ENCODE peak calls at places on chromosomes 6 and 20, in six cellular contexts. F, X, W, L, Y and M are unnamed samples.

GRCh38 chr20:1909097-1909496 is 13.9 kb downstream of the SIRPA start:
- DNase-seq in F (no peak), X (no peak), W (no peak), L (peak), Y (no peak), M (no peak)

GRCh38 chr6:147108256-147108910 is 95.8 kb upstream of the STXBP5 start:
- DNase-seq in F (no peak), X (no peak), W (no peak), L (peak), Y (no peak), M (no peak)

GRCh38 chr6:139736507-139736906 is 362.1 kb upstream of the CITED2 start:
- DNase-seq in F (no peak), X (no peak), W (no peak), L (peak), Y (no peak), M (no peak)

GRCh38 chr20:53085720-53086119 is 113.6 kb downstream of the TSHZ2 start:
- DNase-seq in F (no peak), X (no peak), W (no peak), L (peak), Y (no peak), M (no peak)

GRCh38 chr6:51450248-51450957 is 631.7 kb downstream of the TFAP2B start:
- DNase-seq in F (no peak), X (no peak), W (no peak), L (no peak), Y (no peak), M (no peak)

GRCh38 chr6:80540700-80541099 is 434.2 kb downstream of the BCKDHB start:
- DNase-seq in F (no peak), X (no peak), W (no peak), L (no peak), Y (no peak), M (no peak)

GRCh38 chr20:52972190-52972937 is at the start of gene TSHZ2:
- DNase-seq in F (peak), X (no peak), W (peak), L (no peak), Y (no peak), M (peak)

GRCh38 chr6:139762587-139763031 is 388.2 kb upstream of the CITED2 start:
- DNase-seq in F (no peak), X (no peak), W (peak), L (peak), Y (no peak), M (no peak)

GRCh38 chr6:26312501-26313390 is 52.3 kb upstream of the BTN3A2 start:
- DNase-seq in F (peak), X (peak), W (peak), L (peak), Y (no peak), M (peak)

GRCh38 chr20:40251284-40251932 is 437.6 kb downstream of the MAFB start:
- DNase-seq in F (no peak), X (no peak), W (no peak), L (peak), Y (no peak), M (peak)

GRCh38 chr6:26571592-26572296 is 25.0 kb upstream of the ABT1 start:
- DNase-seq in F (peak), X (no peak), W (peak), L (peak), Y (no peak), M (peak)

GRCh38 chr6:77511860-77512259 is 48.6 kb upstream of the HTR1B start:
- DNase-seq in F (no peak), X (no peak), W (no peak), L (no peak), Y (no peak), M (no peak)

GRCh38 chr6:107819976-107820551 is 4.0 kb downstream of the SCML4 start:
- DNase-seq in F (no peak), X (no peak), W (no peak), L (no peak), Y (no peak), M (peak)

GRCh38 chr6:46584586-46584985 is 68.0 kb downstream of the CYP39A1 start:
- DNase-seq in F (no peak), X (no peak), W (no peak), L (no peak), Y (no peak), M (no peak)

GRCh38 chr20:40262219-40262618 is 426.8 kb downstream of the MAFB start:
- DNase-seq in F (no peak), X (no peak), W (no peak), L (peak), Y (no peak), M (no peak)

GRCh38 chr20:48538058-48538825 is 289.6 kb downstream of the PREX1 start:
- DNase-seq in F (no peak), X (peak), W (peak), L (no peak), Y (peak), M (no peak)

GRCh38 chr6:149901444-149902140 is 3.7 kb upstream of the RAET1E start:
- DNase-seq in F (no peak), X (no peak), W (no peak), L (no peak), Y (no peak), M (no peak)

GRCh38 chr20:46551508-46552280 is 1.2 kb upstream of the OCSTAMP start:
- DNase-seq in F (no peak), X (no peak), W (no peak), L (peak), Y (no peak), M (no peak)

GRCh38 chr6:128242765-128243403 is 277.5 kb downstream of the PTPRK start:
- DNase-seq in F (no peak), X (no peak), W (no peak), L (no peak), Y (peak), M (no peak)

GRCh38 chr6:151914475-151914874 is 107.0 kb downstream of the ESR1 start:
- DNase-seq in F (no peak), X (no peak), W (no peak), L (no peak), Y (no peak), M (no peak)

GRCh38 chr6:170049641-170050491 is 241.0 kb downstream of the DLL1 start:
- DNase-seq in F (peak), X (peak), W (peak), L (peak), Y (peak), M (no peak)

GRCh38 chr6:127420558-127420957 is 38.6 kb downstream of the KIAA0408 start:
- DNase-seq in F (no peak), X (no peak), W (peak), L (peak), Y (peak), M (peak)

GRCh38 chr20:50996901-50997830 is 25.7 kb downstream of the KCNG1 start:
- DNase-seq in F (no peak), X (no peak), W (no peak), L (no peak), Y (no peak), M (no peak)

GRCh38 chr20:22846829-22847228 is 188.3 kb upstream of the SSTR4 start:
- DNase-seq in F (no peak), X (no peak), W (no peak), L (no peak), Y (no peak), M (no peak)

GRCh38 chr6:5325173-5325572 is 63.9 kb downstream of the FARS2 start:
- DNase-seq in F (no peak), X (no peak), W (no peak), L (no peak), Y (no peak), M (no peak)

GRCh38 chr6:135411339-135411738 is 86.2 kb downstream of the AHI1 start:
- DNase-seq in F (no peak), X (no peak), W (no peak), L (peak), Y (no peak), M (no peak)

GRCh38 chr20:56411759-56412472 is at the start of gene CASS4:
- DNase-seq in F (no peak), X (no peak), W (no peak), L (peak), Y (no peak), M (no peak)

GRCh38 chr6:41428995-41429417 is 93.6 kb downstream of the NCR2 start:
- DNase-seq in F (no peak), X (no peak), W (peak), L (peak), Y (peak), M (no peak)

GRCh38 chr20:63562461-63563185 is 8.7 kb downstream of the FNDC11 start:
- DNase-seq in F (no peak), X (no peak), W (no peak), L (no peak), Y (no peak), M (no peak)

GRCh38 chr20:3980260-3981131 is 34.9 kb downstream of the RNF24 start:
- DNase-seq in F (no peak), X (no peak), W (no peak), L (peak), Y (peak), M (no peak)

GRCh38 chr20:24472426-24472825 is 3.0 kb downstream of the SYNDIG1 start:
- DNase-seq in F (no peak), X (no peak), W (no peak), L (no peak), Y (no peak), M (no peak)

GRCh38 chr6:148105695-148106094 is 236.9 kb upstream of the SASH1 start:
- DNase-seq in F (no peak), X (no peak), W (no peak), L (no peak), Y (no peak), M (no peak)

GRCh38 chr6:72788188-72788587 is 166.3 kb downstream of the KCNQ5 start:
- DNase-seq in F (no peak), X (no peak), W (no peak), L (no peak), Y (no peak), M (no peak)

GRCh38 chr20:48942730-48943129 is 21.2 kb downstream of the ARFGEF2 start:
- DNase-seq in F (no peak), X (no peak), W (no peak), L (no peak), Y (no peak), M (no peak)

GRCh38 chr20:21179796-21180195 is 53.9 kb downstream of the KIZ start:
- DNase-seq in F (no peak), X (no peak), W (no peak), L (no peak), Y (no peak), M (no peak)

GRCh38 chr6:166540631-166541331 is 45.7 kb downstream of the RAMACL start:
- DNase-seq in F (no peak), X (no peak), W (no peak), L (peak), Y (no peak), M (no peak)

DNA sequence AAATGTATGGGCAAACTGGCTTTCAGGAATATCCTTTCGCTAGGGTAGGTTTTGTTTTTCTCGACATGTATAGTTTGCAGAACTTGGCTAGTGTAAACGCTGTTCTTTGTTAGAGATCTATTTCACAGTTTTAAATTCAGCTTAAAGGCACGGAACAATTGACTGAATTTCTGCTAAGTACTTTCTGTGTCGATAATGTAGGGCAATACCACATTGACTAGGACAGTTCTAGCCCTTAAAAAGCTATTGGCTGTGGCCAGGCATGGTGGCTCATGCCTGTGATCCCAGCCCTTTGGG is 92.8 kb downstream of the CEP57L1 start:
- DNase-seq in F (no peak), X (no peak), W (no peak), L (no peak), Y (no peak), M (no peak)
- TF ChIP-seq CTCF in F (no peak), X (no peak), W (no peak), L (no peak), Y (no peak), M (peak)

GRCh38 chr6:44298055-44298803 is 14.9 kb downstream of the AARS2 start:
- DNase-seq in F (no peak), X (no peak), W (no peak), L (peak), Y (no peak), M (no peak)
- TF ChIP-seq CTCF in F (no peak), X (no peak), W (no peak), L (no peak), Y (no peak), M (no peak)

GRCh38 chr20:13613917-13614316 is 24.8 kb downstream of the TASP1 start:
- DNase-seq in F (no peak), X (no peak), W (no peak), L (no peak), Y (no peak), M (no peak)

GRCh38 chr20:13611726-13612125 is 27.0 kb downstream of the TASP1 start:
- DNase-seq in F (no peak), X (no peak), W (no peak), L (no peak), Y (no peak), M (no peak)

GRCh38 chr20:13610205-13610604 is 28.5 kb downstream of the TASP1 start:
- DNase-seq in F (no peak), X (no peak), W (no peak), L (peak), Y (no peak), M (no peak)
- TF ChIP-seq CTCF in F (no peak), X (no peak), W (no peak), L (peak), Y (no peak), M (peak)

DNA sequence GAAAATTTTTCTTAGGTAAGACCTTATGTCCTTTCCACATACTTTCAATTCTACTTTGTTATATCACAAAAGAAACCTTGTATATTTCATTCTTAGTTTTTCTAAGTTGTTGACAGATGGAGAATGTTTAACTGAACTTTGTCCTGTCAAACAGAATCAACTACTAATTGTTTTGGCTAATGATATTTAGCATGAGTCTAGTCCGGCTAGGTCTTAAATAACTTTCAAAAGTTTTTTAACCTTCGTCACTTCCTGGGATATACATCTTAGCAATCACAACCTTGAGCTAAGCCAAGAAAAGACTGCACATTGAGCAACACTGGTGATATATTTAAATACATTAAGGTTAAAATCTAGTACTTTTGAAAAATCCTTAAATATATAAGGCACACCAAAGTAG is 62.9 kb upstream of the RUNX2 start:
- DNase-seq in F (no peak), X (no peak), W (no peak), L (no peak), Y (no peak), M (no peak)
- TF ChIP-seq CTCF in F (no peak), X (no peak), W (no peak), L (no peak), Y (no peak), M (no peak)

GRCh38 chr6:35731736-35732532 is 4.9 kb upstream of the ARMC12 start:
- DNase-seq in F (peak), X (peak), W (peak), L (peak), Y (no peak), M (peak)
- TF ChIP-seq CTCF in F (no peak), X (no peak), W (no peak), L (peak), Y (no peak), M (no peak)

GRCh38 chr6:83633149-83633548 is 75.8 kb downstream of the SNAP91 start:
- DNase-seq in F (no peak), X (no peak), W (no peak), L (peak), Y (no peak), M (no peak)
- TF ChIP-seq CTCF in F (no peak), X (no peak), W (no peak), L (no peak), Y (no peak), M (no peak)